ENCODE peak calls at places on chromosomes 7 and 10, in four cellular contexts. W is GOT3, V is mucosa of descending colon, G is T-helper 2 cell. K is an unnamed sample.

GRCh38 chr7:22851140-22851539 is 28.5 kb upstream of the TOMM7 start:
- DNase-seq in W (no peak), V (no peak), G (no peak), K (no peak)

GRCh38 chr7:30916255-30916654 is 4.6 kb downstream of the AQP1 start:
- DNase-seq in W (no peak), V (no peak), G (no peak), K (no peak)

GRCh38 chr10:93715345-93715744 is 13.0 kb upstream of the FRA10AC1 start:
- DNase-seq in W (no peak), V (no peak), G (no peak), K (no peak)

GRCh38 chr10:115001506-115002381 is 63.7 kb downstream of the TRUB1 start:
- DNase-seq in W (no peak), V (no peak), G (no peak), K (peak)

GRCh38 chr7:43501881-43502280 is 81.0 kb upstream of the STK17A start:
- DNase-seq in W (no peak), V (no peak), G (no peak), K (no peak)

GRCh38 chr10:29246449-29246848 is 42.4 kb upstream of the LYZL1 start:
- DNase-seq in W (no peak), V (no peak), G (no peak), K (no peak)

GRCh38 chr7:70571403-70571911 is 560.5 kb upstream of the GALNT17 start:
- DNase-seq in W (no peak), V (no peak), G (no peak), K (peak)

GRCh38 chr7:67916571-67916970 is 919.9 kb downstream of the TYW1 start:
- DNase-seq in W (no peak), V (no peak), G (no peak), K (no peak)

GRCh38 chr10:72243822-72244437 is 27.9 kb upstream of the ASCC1 start:
- DNase-seq in W (no peak), V (no peak), G (no peak), K (peak)

GRCh38 chr10:79947787-79948424 is 999 bp downstream of the SFTPD start:
- DNase-seq in W (no peak), V (no peak), G (no peak), K (no peak)

GRCh38 chr7:111098011-111098925 is 7.3 kb downstream of the LRRN3 start:
- DNase-seq in W (no peak), V (no peak), G (peak), K (no peak)

GRCh38 chr10:103595933-103596726 is 102.6 kb downstream of the NEURL1 start:
- DNase-seq in W (no peak), V (no peak), G (no peak), K (no peak)

GRCh38 chr7:86391813-86392212 is 251.9 kb upstream of the GRM3 start:
- DNase-seq in W (no peak), V (no peak), G (no peak), K (no peak)

GRCh38 chr10:133364645-133365431 is 7.0 kb upstream of the FUOM start:
- DNase-seq in W (no peak), V (no peak), G (no peak), K (no peak)

GRCh38 chr7:81484266-81484665 is 285.6 kb downstream of the HGF start:
- DNase-seq in W (peak), V (no peak), G (no peak), K (no peak)

GRCh38 chr10:113762083-113762482 is 10.6 kb downstream of the PLEKHS1 start:
- DNase-seq in W (no peak), V (no peak), G (no peak), K (no peak)

GRCh38 chr7:1580422-1581030 is 10.7 kb upstream of the PSMG3 start:
- DNase-seq in W (no peak), V (no peak), G (no peak), K (no peak)

GRCh38 chr7:101941481-101942383 is 124.3 kb downstream of the CUX1 start:
- DNase-seq in W (no peak), V (no peak), G (no peak), K (no peak)

GRCh38 chr7:44325181-44325671 is at the start of gene CAMK2B:
- DNase-seq in W (no peak), V (no peak), G (no peak), K (peak)

GRCh38 chr7:140877249-140877524 is 47.5 kb downstream of the BRAF start:
- DNase-seq in W (no peak), V (no peak), G (no peak), K (no peak)

GRCh38 chr7:156158213-156158612 is 345.9 kb upstream of the SHH start:
- DNase-seq in W (no peak), V (no peak), G (no peak), K (no peak)

GRCh38 chr7:141073641-141074161 is at the start of gene TMEM178B:
- DNase-seq in W (no peak), V (no peak), G (no peak), K (no peak)

GRCh38 chr7:148334959-148335577 is 255.5 kb upstream of the C7orf33 start:
- DNase-seq in W (no peak), V (no peak), G (no peak), K (no peak)

GRCh38 chr10:34868589-34868988 is 53.5 kb upstream of the PARD3 start:
- DNase-seq in W (no peak), V (no peak), G (no peak), K (no peak)

GRCh38 chr7:87810726-87811125 is 65.4 kb downstream of the SLC25A40 start:
- DNase-seq in W (no peak), V (no peak), G (no peak), K (no peak)

GRCh38 chr7:135944753-135945152 is 32.4 kb downstream of the MTPN start:
- DNase-seq in W (no peak), V (no peak), G (no peak), K (no peak)

GRCh38 chr7:29328050-29328449 is 133.5 kb downstream of the CHN2 start:
- DNase-seq in W (no peak), V (no peak), G (no peak), K (no peak)

GRCh38 chr10:14648042-14648765 is 126.5 kb downstream of the FAM107B start:
- DNase-seq in W (no peak), V (peak), G (peak), K (peak)

GRCh38 chr10:128466831-128467371 is 340.7 kb upstream of the MKI67 start:
- DNase-seq in W (no peak), V (no peak), G (no peak), K (no peak)

GRCh38 chr7:90409667-90410066 is 6.4 kb downstream of the CLDN12 start:
- DNase-seq in W (no peak), V (no peak), G (no peak), K (no peak)

GRCh38 chr10:124994573-124995473 is 52.9 kb downstream of the ZRANB1 start:
- DNase-seq in W (no peak), V (peak), G (no peak), K (no peak)

GRCh38 chr7:2272031-2272430 is 30.0 kb downstream of the NUDT1 start:
- DNase-seq in W (no peak), V (no peak), G (no peak), K (no peak)

GRCh38 chr7:151240942-151241754 is 7.3 kb downstream of the SMARCD3 start:
- DNase-seq in W (no peak), V (no peak), G (no peak), K (peak)